ENCODE peak calls at places on chromosomes 6 and 20, in six cellular contexts. R, Z, H, O, Y and M are unnamed samples.

GRCh38 chr6:108744996-108745395 is 103.2 kb upstream of the ARMC2 start:
- DNase-seq in Y (no peak), Z (no peak), O (no peak), H (no peak), R (no peak), M (no peak)

GRCh38 chr6:44107017-44107416 is 20.2 kb downstream of the MRPL14 start:
- DNase-seq in Z (no peak), O (no peak), H (no peak), Y (no peak), R (peak), M (no peak)

GRCh38 chr20:59912609-59913008 is 20.8 kb downstream of the SYCP2 start:
- DNase-seq in Y (no peak), R (no peak), O (no peak), H (no peak), Z (no peak), M (no peak)

GRCh38 chr6:156791261-156791850 is 14.2 kb downstream of the ARID1B start:
- DNase-seq in Y (no peak), R (peak), Z (no peak), O (no peak), H (peak), M (peak)

GRCh38 chr6:99606670-99607415 is at the start of gene PRDM13:
- DNase-seq in H (no peak), Y (no peak), R (no peak), Z (peak), O (peak), M (no peak)

GRCh38 chr6:29974901-29975560 is 32.7 kb downstream of the HLA-A start:
- DNase-seq in O (peak), Z (peak), Y (no peak), R (no peak), H (no peak), M (no peak)

GRCh38 chr6:148611213-148611612 is 135.6 kb upstream of the UST start:
- DNase-seq in Z (no peak), O (no peak), R (no peak), Y (no peak), H (no peak), M (peak)

GRCh38 chr6:123965894-123966293 is 162.2 kb downstream of the NKAIN2 start:
- DNase-seq in H (peak), O (no peak), Y (no peak), Z (peak), R (peak), M (peak)

GRCh38 chr6:42177514-42178364 is 4.6 kb downstream of the GUCA1A start:
- DNase-seq in Y (no peak), O (peak), R (no peak), Z (peak), H (peak), M (no peak)

GRCh38 chr20:62755817-62756724 is 40.2 kb upstream of the MRGBP start:
- DNase-seq in O (no peak), Y (no peak), Z (no peak), H (no peak), R (no peak), M (no peak)

GRCh38 chr6:135331002-135331401 is 149.9 kb downstream of the MYB start:
- DNase-seq in R (peak), O (no peak), Z (no peak), H (no peak), Y (no peak), M (no peak)

GRCh38 chr6:52664991-52665686 is 5.8 kb upstream of the TMEM14A start:
- DNase-seq in H (no peak), Z (no peak), O (no peak), Y (no peak), R (peak), M (peak)

GRCh38 chr6:23454090-23454998 is 671.7 kb upstream of the NRSN1 start:
- DNase-seq in O (no peak), Z (no peak), H (no peak), R (peak), Y (no peak), M (peak)

GRCh38 chr20:2873010-2873746 is at the start of gene PTPRA:
- DNase-seq in Y (peak), O (peak), R (peak), H (peak), Z (peak), M (peak)

GRCh38 chr6:73823832-73824231 is 127.8 kb downstream of the CD109 start:
- DNase-seq in O (no peak), Z (no peak), Y (no peak), R (no peak), H (no peak), M (no peak)

GRCh38 chr6:45801471-45802289 is 214.0 kb downstream of the CLIC5 start:
- DNase-seq in Z (no peak), Y (no peak), H (no peak), O (no peak), R (no peak), M (no peak)

GRCh38 chr6:124927806-124928205 is 34.4 kb upstream of the RNF217 start:
- DNase-seq in R (peak), O (no peak), Y (no peak), Z (no peak), H (no peak), M (no peak)

GRCh38 chr20:44217342-44218092 is 6.9 kb upstream of the OSER1 start:
- DNase-seq in H (peak), Z (peak), Y (peak), O (peak), R (peak), M (peak)

GRCh38 chr6:158047120-158047518 is 65.5 kb downstream of the SYNJ2 start:
- DNase-seq in O (no peak), Z (no peak), H (no peak), Y (no peak), R (peak), M (no peak)

GRCh38 chr6:96787846-96788580 is 49.3 kb downstream of the GPR63 start:
- DNase-seq in R (no peak), Y (no peak), H (no peak), O (no peak), Z (no peak), M (no peak)

GRCh38 chr6:119176445-119176844 is 98.0 kb upstream of the FAM184A start:
- DNase-seq in O (no peak), Z (no peak), Y (no peak), H (no peak), R (no peak), M (no peak)
- H3K4ac ChIP-seq in O (no peak), Z (no peak), Y (no peak), H (no peak), R (no peak), M (no peak)

GRCh38 chr6:21748343-21749063 is 155.0 kb downstream of the SOX4 start:
- DNase-seq in R (peak), Y (no peak), Z (no peak), O (no peak), H (no peak), M (no peak)
- H2AFZ ChIP-seq in R (no peak), Y (no peak), Z (no peak), O (no peak), H (no peak), M (no peak)

GRCh38 chr20:48809672-48810071 is 18.1 kb downstream of the PREX1 start:
- DNase-seq in O (no peak), H (no peak), Y (no peak), Z (no peak), R (no peak), M (no peak)

GRCh38 chr20:48808382-48809034 is 19.3 kb downstream of the PREX1 start:
- DNase-seq in Z (no peak), H (no peak), Y (no peak), R (no peak), O (no peak), M (no peak)

GRCh38 chr20:48807051-48807450 is 20.7 kb downstream of the PREX1 start:
- DNase-seq in R (no peak), Y (no peak), Z (no peak), O (no peak), H (no peak), M (no peak)

GRCh38 chr20:48805286-48805685 is 22.5 kb downstream of the PREX1 start:
- DNase-seq in O (no peak), R (no peak), H (no peak), Y (no peak), Z (no peak), M (no peak)

GRCh38 chr20:48807586-48808381 is 20.0 kb downstream of the PREX1 start:
- DNase-seq in R (no peak), Z (no peak), H (no peak), O (no peak), Y (no peak), M (no peak)
- H3K27ac ChIP-seq in R (no peak), Z (no peak), H (no peak), O (no peak), Y (no peak), M (no peak)

GRCh38 chr20:8360035-8360434 is 228.0 kb downstream of the PLCB1 start:
- DNase-seq in Z (no peak), Y (no peak), H (no peak), O (no peak), R (no peak), M (no peak)

GRCh38 chr20:8361008-8361652 is 229.1 kb downstream of the PLCB1 start:
- DNase-seq in Z (no peak), H (no peak), Y (no peak), O (no peak), R (peak), M (peak)

GRCh38 chr20:8356850-8357249 is 224.8 kb downstream of the PLCB1 start:
- DNase-seq in Y (no peak), O (no peak), H (no peak), Z (no peak), R (no peak), M (no peak)

GRCh38 chr20:8355453-8355852 is 223.4 kb downstream of the PLCB1 start:
- DNase-seq in Y (no peak), R (no peak), O (no peak), H (no peak), Z (no peak), M (no peak)

GRCh38 chr20:8357703-8358102 is 225.6 kb downstream of the PLCB1 start:
- DNase-seq in Z (no peak), H (no peak), O (no peak), Y (no peak), R (no peak), M (no peak)
- H3K4ac ChIP-seq in Z (no peak), H (no peak), O (no peak), Y (no peak), R (no peak), M (no peak)